ENCODE peak calls at places on chromosomes 5 and 9, in eight cellular contexts. N, Q, J, Y, I, A, H and R are unnamed samples.

GRCh38 chr5:171867786-171868185 is 82.2 kb downstream of the SMIM23 start:
- DNase-seq in N (no peak), Q (no peak), J (no peak), Y (peak), I (no peak), A (no peak), H (no peak), R (no peak)

GRCh38 chr9:85536076-85536475 is 205.7 kb downstream of the AGTPBP1 start:
- DNase-seq in N (no peak), Q (no peak), J (no peak), Y (peak), I (no peak), A (no peak), H (peak), R (no peak)

GRCh38 chr5:80141147-80141671 is 106.1 kb downstream of the THBS4 start:
- DNase-seq in N (peak), Q (peak), J (peak), Y (peak), I (no peak), A (peak), H (peak), R (no peak)

GRCh38 chr5:16065810-16066209 is 113.8 kb downstream of the MARCHF11 start:
- DNase-seq in N (no peak), Q (no peak), J (no peak), Y (no peak), I (no peak), A (no peak), H (no peak), R (no peak)

GRCh38 chr5:139774980-139775654 is 20.5 kb upstream of the PSD2 start:
- DNase-seq in N (peak), Q (peak), J (peak), Y (peak), I (peak), A (peak), H (peak), R (peak)

GRCh38 chr9:137657606-137658005 is 38.8 kb downstream of the EHMT1 start:
- DNase-seq in N (no peak), Q (no peak), J (no peak), Y (no peak), I (no peak), A (no peak), H (no peak), R (no peak)

GRCh38 chr5:175652741-175653663 is 4.9 kb upstream of the HRH2 start:
- DNase-seq in N (no peak), Q (peak), J (no peak), Y (no peak), I (peak), A (no peak), H (no peak), R (no peak)

GRCh38 chr9:31119882-31120481 is 1264.5 kb upstream of the ACO1 start:
- DNase-seq in N (no peak), Q (peak), J (peak), Y (no peak), I (peak), A (no peak), H (peak), R (peak)

GRCh38 chr9:99822096-99822595 is 461 bp downstream of the NR4A3 start:
- DNase-seq in N (no peak), Q (no peak), J (no peak), Y (no peak), I (peak), A (peak), H (no peak), R (no peak)

GRCh38 chr5:9519537-9519936 is 26.3 kb downstream of the SEMA5A start:
- DNase-seq in N (no peak), Q (no peak), J (no peak), Y (no peak), I (no peak), A (no peak), H (peak), R (no peak)

GRCh38 chr5:41432481-41433253 is 77.7 kb downstream of the PLCXD3 start:
- DNase-seq in N (no peak), Q (no peak), J (no peak), Y (no peak), I (no peak), A (no peak), H (no peak), R (no peak)

GRCh38 chr5:41435276-41435675 is 75.1 kb downstream of the PLCXD3 start:
- DNase-seq in N (no peak), Q (no peak), J (no peak), Y (no peak), I (no peak), A (no peak), H (no peak), R (no peak)

DNA sequence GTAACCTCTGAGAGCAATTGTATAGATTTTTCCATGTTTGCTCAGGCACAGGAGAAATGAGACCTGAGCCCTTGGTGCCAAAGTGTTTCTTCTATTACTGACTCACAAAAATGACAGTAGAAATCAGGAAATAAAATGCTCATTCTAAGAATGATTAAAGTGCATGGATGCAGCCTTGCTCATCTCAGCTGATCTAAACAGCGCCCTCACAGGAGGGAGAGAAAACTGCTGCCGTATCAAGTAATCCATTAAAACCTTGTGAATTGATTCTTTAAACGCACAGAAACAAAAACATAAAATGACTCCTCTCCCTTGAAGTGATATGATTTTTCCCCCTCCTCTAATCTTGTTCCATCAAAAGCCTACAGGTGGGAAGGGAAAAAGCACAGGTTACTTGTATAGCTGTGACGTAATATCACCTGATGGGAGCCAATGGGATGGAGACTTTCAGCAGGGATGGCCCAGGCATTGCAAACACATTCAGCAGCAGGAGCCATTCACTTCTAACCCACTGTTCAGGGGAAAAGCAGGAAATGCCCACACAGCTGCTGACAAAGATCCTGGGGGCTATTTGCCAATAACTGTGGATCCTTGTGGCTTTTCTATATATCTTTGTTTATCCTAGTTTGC is 76.7 kb downstream of the PLCXD3 start:
- DNase-seq in N (no peak), Q (no peak), J (peak), Y (no peak), I (no peak), A (no peak), H (no peak), R (no peak)
- TF ChIP-seq CTCF in N (no peak), Q (no peak), J (peak), Y (peak), I (peak), A (peak), H (peak), R (no peak)

DNA sequence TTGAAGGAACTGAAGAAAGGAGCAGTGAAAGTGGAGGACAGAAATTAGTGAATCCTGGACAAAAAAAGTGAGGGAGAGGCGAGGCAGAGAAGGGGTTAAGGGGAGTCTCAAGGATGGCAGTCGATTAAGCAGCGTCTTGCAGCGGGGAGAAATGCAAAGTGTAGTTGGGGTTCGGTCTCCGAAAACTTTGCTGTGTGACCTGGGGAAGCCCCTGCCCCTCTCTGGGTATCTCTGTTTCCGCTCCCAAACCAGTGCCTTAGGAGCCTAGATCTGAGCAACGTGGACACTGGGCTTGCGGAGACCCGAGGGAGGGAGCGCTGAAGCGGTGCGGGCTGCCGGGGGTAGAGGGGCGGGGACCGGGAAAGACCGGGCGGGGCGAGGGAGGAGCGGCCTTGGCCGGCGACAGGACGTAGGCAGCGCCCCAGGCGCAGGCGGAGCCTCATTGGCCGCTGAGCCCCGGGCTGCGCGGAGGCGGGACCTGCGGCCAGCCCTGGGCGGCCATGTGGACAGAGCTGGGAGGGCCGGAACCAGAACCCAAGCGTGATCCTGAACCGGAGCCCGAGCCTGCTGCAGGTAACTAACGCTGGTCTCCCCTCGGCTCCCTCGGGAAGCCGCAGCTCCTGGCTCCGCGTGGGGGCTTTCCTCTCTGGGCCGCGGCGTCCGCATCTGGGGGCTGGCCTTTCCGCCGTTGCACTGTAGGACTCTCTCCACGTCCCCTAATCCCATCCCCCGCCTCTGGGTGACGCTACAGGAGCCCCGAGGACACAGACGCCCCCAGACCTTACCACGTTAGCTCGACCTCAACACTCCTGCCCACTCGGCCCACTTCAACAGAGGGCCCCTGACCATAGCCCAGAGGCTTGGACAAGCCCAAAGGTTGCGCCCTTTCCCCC is at the start of gene ALDH1B1:
- DNase-seq in N (peak), Q (peak), J (peak), Y (peak), I (peak), A (peak), H (peak), R (peak)
- TF ChIP-seq CTCF in N (no peak), Q (no peak), J (peak), Y (peak), I (peak), A (no peak), H (peak), R (peak)

DNA sequence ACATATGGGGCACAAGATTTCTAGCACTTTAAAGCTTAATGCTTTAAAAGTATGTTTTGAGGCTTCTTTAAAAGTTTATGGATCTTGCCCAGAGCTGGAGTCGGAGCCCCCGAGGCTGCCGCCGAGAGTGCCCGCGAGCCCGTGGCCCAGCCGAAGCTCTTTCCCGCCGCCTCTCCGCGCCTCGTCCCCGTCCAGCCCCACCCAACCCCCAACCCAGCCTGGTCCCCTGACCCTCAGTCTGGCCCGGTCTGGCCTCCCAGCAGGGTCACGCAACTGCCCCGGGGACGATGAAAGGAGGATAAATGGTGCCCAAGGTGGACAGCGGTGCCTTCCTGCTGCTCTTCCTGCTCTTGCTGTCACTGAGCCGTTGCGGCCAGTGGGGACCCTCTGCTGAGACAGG is 1.7 kb downstream of the TSSK1B start:
- DNase-seq in N (no peak), Q (no peak), J (no peak), Y (no peak), I (no peak), A (no peak), H (no peak), R (no peak)
- TF ChIP-seq CTCF in N (no peak), Q (no peak), J (no peak), Y (no peak), I (no peak), A (no peak), H (no peak), R (no peak)

GRCh38 chr5:43649256-43649655 is 46.3 kb downstream of the NNT start:
- DNase-seq in N (no peak), Q (no peak), J (no peak), Y (peak), I (no peak), A (no peak), H (peak), R (no peak)

GRCh38 chr5:43648499-43649124 is 45.6 kb downstream of the NNT start:
- DNase-seq in N (no peak), Q (no peak), J (no peak), Y (no peak), I (no peak), A (no peak), H (no peak), R (no peak)

GRCh38 chr5:43647789-43648188 is 44.8 kb downstream of the NNT start:
- DNase-seq in N (no peak), Q (no peak), J (no peak), Y (no peak), I (no peak), A (no peak), H (no peak), R (no peak)

GRCh38 chr5:43643750-43644149 is 40.8 kb downstream of the NNT start:
- DNase-seq in N (no peak), Q (no peak), J (no peak), Y (no peak), I (no peak), A (no peak), H (no peak), R (no peak)

DNA sequence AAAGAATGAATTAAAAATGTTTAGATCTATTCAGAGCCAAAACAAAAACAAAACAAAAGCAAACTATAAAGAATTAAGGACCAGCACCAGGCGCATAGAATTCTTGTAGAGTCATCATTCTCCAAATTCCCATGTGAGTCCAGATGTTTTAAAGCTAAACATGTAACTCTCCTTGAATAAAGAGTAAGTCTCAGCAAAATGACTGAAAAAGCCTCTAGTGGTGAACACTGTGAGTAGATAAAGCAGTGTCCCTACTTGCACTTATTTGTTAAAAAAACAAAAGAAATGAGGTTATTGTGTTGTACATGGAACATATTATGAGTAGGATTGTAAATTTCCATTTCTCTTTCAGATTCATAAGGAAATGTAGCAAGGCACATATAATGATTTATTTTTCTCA is 44.0 kb downstream of the NNT start:
- DNase-seq in N (no peak), Q (no peak), J (no peak), Y (no peak), I (no peak), A (no peak), H (peak), R (no peak)
- TF ChIP-seq CTCF in N (no peak), Q (no peak), J (peak), Y (peak), I (no peak), A (no peak), H (peak), R (no peak)

GRCh38 chr5:132951858-132952257 is 11.6 kb downstream of the AFF4 start:
- DNase-seq in N (no peak), Q (no peak), J (no peak), Y (no peak), I (no peak), A (no peak), H (no peak), R (no peak)

GRCh38 chr5:132947661-132948060 is 15.8 kb downstream of the AFF4 start:
- DNase-seq in N (no peak), Q (no peak), J (no peak), Y (peak), I (no peak), A (no peak), H (peak), R (no peak)

GRCh38 chr5:132949151-132949550 is 14.3 kb downstream of the AFF4 start:
- DNase-seq in N (no peak), Q (no peak), J (no peak), Y (no peak), I (no peak), A (no peak), H (peak), R (no peak)

GRCh38 chr5:132953710-132954109 is 9.7 kb downstream of the AFF4 start:
- DNase-seq in N (no peak), Q (no peak), J (no peak), Y (no peak), I (no peak), A (no peak), H (no peak), R (no peak)

GRCh38 chr5:132952829-132953228 is 10.6 kb downstream of the AFF4 start:
- DNase-seq in N (no peak), Q (no peak), J (no peak), Y (no peak), I (no peak), A (no peak), H (no peak), R (no peak)
- TF ChIP-seq CTCF in N (no peak), Q (no peak), J (no peak), Y (no peak), I (no peak), A (no peak), H (no peak), R (no peak)